ENCODE peak calls at places on chromosomes 6 and 20, in ten cellular contexts. P, E, W, M, D, L, A, C, F and Y are unnamed samples.

GRCh38 chr20:49510562-49511117 is 28.2 kb upstream of the KCNB1 start:
- DNase-seq in P (peak), F (no peak), M (no peak), E (no peak), C (no peak), D (peak), L (peak), A (peak), W (peak), Y (no peak)

GRCh38 chr6:6875818-6876470 is 231.8 kb upstream of the RREB1 start:
- DNase-seq in P (peak), L (no peak), M (no peak), D (peak), A (peak), F (no peak), E (peak), W (peak), C (no peak), Y (no peak)

GRCh38 chr20:36167826-36168634 is 13.5 kb downstream of the EPB41L1 start:
- DNase-seq in F (no peak), E (peak), D (peak), A (peak), L (no peak), P (peak), C (no peak), M (no peak), W (peak), Y (no peak)

GRCh38 chr6:168699631-168700315 is 258.8 kb downstream of the SMOC2 start:
- DNase-seq in F (peak), M (no peak), C (peak), A (no peak), W (no peak), D (peak), P (no peak), E (no peak), L (peak), Y (peak)

GRCh38 chr6:106512048-106512957 is 117.0 kb downstream of the RTN4IP1 start:
- DNase-seq in P (peak), L (peak), F (no peak), C (peak), D (peak), M (peak), E (peak), W (peak), A (no peak), Y (no peak)

GRCh38 chr20:61767776-61768494 is 297.7 kb downstream of the TAF4 start:
- DNase-seq in E (no peak), M (no peak), A (no peak), W (no peak), C (no peak), P (no peak), D (no peak), F (no peak), L (peak), Y (no peak)

GRCh38 chr6:3748208-3748701 is 3.3 kb downstream of the PXDC1 start:
- DNase-seq in P (peak), C (peak), W (peak), A (peak), L (peak), M (no peak), F (peak), E (peak), D (peak), Y (no peak)

GRCh38 chr6:78629154-78629721 is 238.1 kb upstream of the IRAK1BP1 start:
- DNase-seq in L (no peak), A (no peak), M (no peak), C (peak), P (peak), F (no peak), W (peak), D (peak), E (peak), Y (no peak)

GRCh38 chr20:39050555-39050902 is 88.4 kb downstream of the DHX35 start:
- DNase-seq in M (no peak), E (no peak), P (no peak), D (no peak), A (no peak), F (no peak), C (no peak), L (no peak), W (no peak), Y (no peak)